ENCODE peak calls at places on chromosomes 2 and 18, in eight cellular contexts. W is heart right ventricle, U is prostate gland, O is pancreas, X is A549, G is keratinocyte, B is foreskin fibroblast, F is breast epithelium. S is an unnamed sample.

GRCh38 chr2:119005081-119005480 is 63.1 kb downstream of the MARCO start:
- DNase-seq in W (no peak), U (no peak), O (no peak), X (no peak), G (no peak), B (no peak), F (peak), S (no peak)

GRCh38 chr18:6427281-6427680 is 12.6 kb upstream of the L3MBTL4 start:
- DNase-seq in W (no peak), U (no peak), O (no peak), X (no peak), G (no peak), B (no peak), F (no peak), S (no peak)

GRCh38 chr2:1173528-1173927 is 222.9 kb downstream of the SNTG2 start:
- DNase-seq in W (no peak), U (no peak), O (no peak), X (no peak), G (no peak), B (no peak), F (no peak), S (no peak)

GRCh38 chr2:61993422-61994024 is 88.0 kb downstream of the COMMD1 start:
- DNase-seq in W (no peak), U (no peak), O (no peak), X (peak), G (no peak), B (peak), F (no peak), S (no peak)

GRCh38 chr2:204517154-204517553 is 28.1 kb upstream of the PARD3B start:
- DNase-seq in W (no peak), U (no peak), O (no peak), X (no peak), G (no peak), B (no peak), F (no peak), S (no peak)

GRCh38 chr2:49938268-49938667 is 784.0 kb upstream of the FSHR start:
- DNase-seq in W (no peak), U (no peak), O (no peak), X (no peak), G (no peak), B (no peak), F (no peak), S (no peak)

GRCh38 chr2:189798312-189799029 is 14.2 kb downstream of the PMS1 start:
- DNase-seq in W (no peak), U (no peak), O (no peak), X (peak), G (no peak), B (peak), F (no peak), S (no peak)

GRCh38 chr2:9336534-9337354 is 86.6 kb downstream of the ITGB1BP1 start:
- DNase-seq in W (no peak), U (peak), O (peak), X (peak), G (no peak), B (peak), F (peak), S (no peak)

DNA sequence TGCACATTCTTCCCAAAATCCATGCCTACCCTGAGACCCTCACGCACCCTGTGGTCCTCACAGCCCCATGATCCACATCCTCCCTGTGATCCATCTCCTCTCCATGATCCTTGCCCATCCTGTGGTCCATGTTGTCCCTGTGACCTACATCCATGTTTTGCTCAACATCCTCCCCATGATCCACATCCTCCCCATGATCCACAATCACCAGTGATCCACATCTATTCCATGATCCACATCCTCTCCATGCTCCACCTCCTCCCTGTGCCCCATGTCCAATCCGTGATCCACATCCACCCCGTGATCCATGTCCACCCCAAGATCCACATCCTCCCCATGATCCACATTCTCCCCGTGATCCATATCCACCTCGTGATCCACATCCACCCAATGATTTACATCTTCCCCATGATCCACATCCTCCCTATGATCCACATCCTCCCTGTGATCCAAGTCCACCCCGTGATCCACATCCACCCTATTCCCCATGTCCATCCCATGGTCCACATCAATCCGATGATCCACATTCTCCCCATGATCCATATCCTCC is 281.2 kb downstream of the MYCN start:
- DNase-seq in W (no peak), U (no peak), O (no peak), X (no peak), G (no peak), B (no peak), F (no peak), S (no peak)
- H3K4me3 ChIP-seq in W (no peak), U (no peak), O (no peak), X (no peak), G (no peak), B (no peak), F (no peak), S (no peak)

GRCh38 chr2:206211657-206212255 is 52.1 kb downstream of the EEF1B2 start:
- DNase-seq in W (no peak), U (no peak), O (no peak), X (peak), G (peak), B (peak), F (no peak), S (no peak)

GRCh38 chr2:206217162-206217561 is 57.3 kb upstream of the ZDBF2 start:
- DNase-seq in W (no peak), U (no peak), O (no peak), X (no peak), G (no peak), B (no peak), F (no peak), S (no peak)

GRCh38 chr2:206212673-206213513 is 53.2 kb downstream of the EEF1B2 start:
- DNase-seq in W (no peak), U (no peak), O (no peak), X (no peak), G (no peak), B (peak), F (no peak), S (no peak)

GRCh38 chr2:206217743-206218520 is 56.5 kb upstream of the ZDBF2 start:
- DNase-seq in W (no peak), U (no peak), O (no peak), X (no peak), G (no peak), B (no peak), F (no peak), S (no peak)

DNA sequence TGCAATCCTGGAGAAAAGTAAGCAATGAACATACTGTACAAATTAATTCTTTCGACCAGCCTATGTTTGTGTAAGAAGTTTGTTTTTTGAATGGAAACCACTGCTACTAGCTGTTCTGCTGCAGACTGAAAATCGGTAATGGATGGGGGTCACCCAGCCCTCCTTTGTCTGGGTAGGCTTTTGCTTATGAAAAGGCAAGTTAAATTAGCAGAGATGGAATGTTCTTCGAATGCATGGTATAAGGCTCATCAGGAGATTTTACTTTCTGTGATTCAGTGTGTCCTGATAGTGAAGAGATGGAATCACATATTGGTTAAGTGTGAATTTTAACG is 53.8 kb downstream of the EEF1B2 start:
- DNase-seq in W (no peak), U (no peak), O (no peak), X (no peak), G (no peak), B (no peak), F (no peak), S (no peak)
- H3K4me3 ChIP-seq in W (no peak), U (no peak), O (no peak), X (no peak), G (no peak), B (peak), F (no peak), S (no peak)

DNA sequence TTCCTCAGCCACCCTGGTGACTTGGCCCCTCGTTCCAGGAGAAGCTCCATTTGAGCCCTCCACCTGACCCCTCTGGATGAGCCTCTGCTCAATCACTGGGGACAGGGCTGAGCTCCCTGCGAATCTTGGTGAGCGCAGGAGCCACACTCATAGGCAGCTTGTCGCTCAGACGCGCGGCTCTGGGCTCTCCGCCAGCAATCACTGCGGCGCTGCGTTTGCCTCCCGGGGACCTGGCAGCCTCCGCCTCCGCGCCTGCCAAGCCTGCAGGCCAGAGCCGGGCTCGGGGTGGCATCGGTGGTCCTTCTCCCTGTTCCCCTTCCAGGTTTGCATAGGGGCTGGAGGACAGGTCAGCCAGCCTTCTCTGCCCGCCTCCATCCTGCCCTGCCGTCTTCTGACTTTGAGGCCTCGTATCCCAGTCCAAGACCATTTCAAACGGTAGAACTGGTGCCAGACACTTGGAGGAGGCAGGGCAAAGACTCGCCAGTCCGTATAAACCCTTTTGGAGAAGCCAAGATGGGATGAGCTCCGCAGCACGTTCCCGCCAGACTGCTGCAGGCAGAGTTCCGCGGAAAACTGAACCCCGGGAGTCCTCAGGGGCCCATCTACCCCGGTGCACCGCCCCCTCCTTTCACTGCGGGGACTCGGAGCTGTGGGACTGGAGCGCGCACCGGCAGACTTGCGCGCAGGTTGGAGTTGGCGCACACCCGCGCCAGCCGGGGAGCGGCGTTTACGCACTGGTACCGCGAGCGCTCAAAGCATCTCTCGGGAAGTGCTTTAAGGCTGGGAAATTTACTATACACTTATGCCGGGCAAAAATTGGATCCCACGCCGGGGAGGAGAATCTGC is 1.0 kb upstream of the TACR1 start:
- DNase-seq in W (peak), U (peak), O (peak), X (peak), G (no peak), B (peak), F (no peak), S (no peak)
- H3K4me3 ChIP-seq in W (peak), U (peak), O (peak), X (peak), G (peak), B (peak), F (peak), S (no peak)

GRCh38 chr18:67730884-67731283 is 214.4 kb upstream of the DSEL start:
- DNase-seq in W (no peak), U (no peak), O (no peak), X (peak), G (peak), B (peak), F (no peak), S (no peak)
- H3K4me3 ChIP-seq in W (no peak), U (no peak), O (no peak), X (no peak), G (no peak), B (no peak), F (no peak), S (no peak)

GRCh38 chr18:62377408-62377807 is 52.3 kb downstream of the TNFRSF11A start:
- DNase-seq in W (no peak), U (no peak), O (no peak), X (no peak), G (no peak), B (no peak), F (no peak), S (no peak)
- H3K4me3 ChIP-seq in W (no peak), U (no peak), O (no peak), X (no peak), G (no peak), B (no peak), F (no peak), S (no peak)

GRCh38 chr2:215917953-215918620 is 95.3 kb downstream of the MREG start:
- DNase-seq in W (no peak), U (no peak), O (no peak), X (peak), G (no peak), B (peak), F (no peak), S (no peak)

GRCh38 chr2:215919624-215920243 is 93.6 kb downstream of the MREG start:
- DNase-seq in W (no peak), U (no peak), O (no peak), X (no peak), G (no peak), B (no peak), F (no peak), S (no peak)

GRCh38 chr2:215920244-215921100 is 92.9 kb downstream of the MREG start:
- DNase-seq in W (peak), U (peak), O (peak), X (peak), G (no peak), B (peak), F (peak), S (peak)

GRCh38 chr2:215918901-215919585 is 94.3 kb downstream of the MREG start:
- DNase-seq in W (no peak), U (no peak), O (no peak), X (no peak), G (no peak), B (no peak), F (no peak), S (no peak)

DNA sequence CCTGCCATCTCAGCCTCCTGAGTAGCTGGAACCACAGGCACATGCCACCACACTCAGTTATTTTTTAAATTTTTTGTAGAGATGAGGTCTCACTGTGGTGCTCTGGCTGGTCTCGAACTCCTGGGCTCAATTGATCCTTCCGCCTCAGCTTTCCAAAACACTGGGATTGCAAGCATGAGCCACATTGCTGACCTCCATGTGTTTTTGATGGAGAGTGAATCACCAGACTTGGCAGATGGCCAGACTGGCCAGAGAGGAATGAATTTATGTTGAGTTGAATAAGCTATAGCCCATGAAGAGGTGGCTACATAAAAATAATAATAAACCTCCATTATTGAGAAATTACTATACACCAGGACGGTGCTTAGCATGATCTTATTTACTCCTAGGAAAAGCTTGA is 91.5 kb downstream of the MREG start:
- DNase-seq in W (no peak), U (no peak), O (peak), X (peak), G (no peak), B (peak), F (no peak), S (no peak)
- H3K4me3 ChIP-seq in W (no peak), U (no peak), O (no peak), X (no peak), G (no peak), B (no peak), F (no peak), S (no peak)

GRCh38 chr2:241860184-241861078 is 1.7 kb upstream of the PDCD1 start:
- DNase-seq in W (peak), U (no peak), O (no peak), X (no peak), G (no peak), B (no peak), F (no peak), S (no peak)
- H3K4me3 ChIP-seq in W (no peak), U (no peak), O (no peak), X (no peak), G (peak), B (no peak), F (peak), S (peak)

GRCh38 chr2:202034249-202035088 is 814 bp downstream of the FZD7 start:
- DNase-seq in W (peak), U (peak), O (peak), X (peak), G (no peak), B (peak), F (no peak), S (no peak)

GRCh38 chr2:202036601-202037037 is 3.0 kb downstream of the FZD7 start:
- DNase-seq in W (peak), U (no peak), O (no peak), X (no peak), G (no peak), B (no peak), F (no peak), S (no peak)

GRCh38 chr2:202033317-202034248 is at the start of gene FZD7:
- DNase-seq in W (peak), U (peak), O (peak), X (peak), G (peak), B (peak), F (peak), S (peak)

GRCh38 chr2:202035941-202036372 is 2.3 kb downstream of the FZD7 start:
- DNase-seq in W (peak), U (peak), O (no peak), X (no peak), G (no peak), B (no peak), F (no peak), S (no peak)

GRCh38 chr2:202035089-202035940 is 1.7 kb downstream of the FZD7 start:
- DNase-seq in W (peak), U (peak), O (peak), X (no peak), G (no peak), B (peak), F (peak), S (peak)
- H3K4me3 ChIP-seq in W (peak), U (peak), O (peak), X (peak), G (peak), B (peak), F (peak), S (peak)

GRCh38 chr2:120443946-120444345 is 98.0 kb downstream of the INHBB start:
- DNase-seq in W (no peak), U (no peak), O (no peak), X (no peak), G (no peak), B (no peak), F (no peak), S (no peak)

GRCh38 chr2:120441351-120441700 is 95.4 kb downstream of the INHBB start:
- DNase-seq in W (no peak), U (no peak), O (no peak), X (no peak), G (no peak), B (no peak), F (no peak), S (no peak)

GRCh38 chr2:120442923-120443571 is 97.1 kb downstream of the INHBB start:
- DNase-seq in W (no peak), U (peak), O (peak), X (peak), G (peak), B (no peak), F (peak), S (no peak)

GRCh38 chr2:120441744-120442471 is 96.0 kb downstream of the INHBB start:
- DNase-seq in W (peak), U (peak), O (peak), X (no peak), G (no peak), B (peak), F (peak), S (no peak)

DNA sequence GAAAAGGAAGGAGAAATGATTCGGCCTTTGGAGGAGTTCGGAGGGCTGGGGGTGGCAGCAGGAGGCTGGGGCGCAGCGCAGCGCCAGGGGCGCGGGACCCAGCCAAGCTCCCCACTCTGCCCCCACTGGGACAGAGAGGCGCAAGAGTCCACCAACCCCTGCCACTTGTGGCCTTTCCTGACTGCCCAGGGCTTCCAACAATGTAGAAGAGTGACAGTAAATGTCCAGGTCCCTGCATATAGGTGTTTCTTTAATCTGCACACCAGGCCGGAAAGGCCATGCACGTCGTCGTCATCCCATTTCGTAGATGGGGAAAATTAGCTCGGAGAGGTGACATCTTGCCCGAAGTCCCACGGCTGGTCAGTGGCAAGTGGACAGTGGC is 96.6 kb downstream of the INHBB start:
- DNase-seq in W (no peak), U (no peak), O (no peak), X (no peak), G (no peak), B (no peak), F (no peak), S (no peak)
- H3K4me3 ChIP-seq in W (peak), U (peak), O (no peak), X (peak), G (peak), B (no peak), F (peak), S (peak)

S was measured in CD8-positive, alpha-beta memory T cell.